ENCODE peak calls at places on chromosomes 7 and 10, in six cellular contexts. Z is neural crest cell, D is GM06990, B is ovary, W is fibroblast of mammary gland, E is PC-3. L is an unnamed sample.

GRCh38 chr7:138603549-138604324 is 97.4 kb downstream of the SVOPL start:
- DNase-seq in E (no peak), B (no peak), D (no peak), W (peak; percentile 6), Z (no peak), L (no peak)

GRCh38 chr10:113983552-113983951 is 60.1 kb upstream of the ADRB1 start:
- DNase-seq in D (no peak), B (no peak), E (no peak), Z (no peak), W (no peak), L (no peak)

GRCh38 chr7:87564290-87564963 is 36.3 kb downstream of the ABCB1 start:
- DNase-seq in D (no peak), W (peak; percentile 6), Z (peak; percentile 1), E (peak; percentile 55), B (no peak), L (no peak)

GRCh38 chr7:131623154-131623553 is 66.7 kb upstream of the PODXL start:
- DNase-seq in Z (no peak), D (no peak), E (no peak), B (no peak), W (no peak), L (no peak)

GRCh38 chr10:110273474-110273873 is 31.2 kb downstream of the SMNDC1 start:
- DNase-seq in E (peak; percentile 35), B (peak; percentile 62), Z (no peak), D (no peak), W (peak; percentile 88), L (peak; percentile 86)

GRCh38 chr7:157397751-157398691 is 61.2 kb downstream of the DNAJB6 start:
- DNase-seq in E (peak; percentile 65), B (no peak), Z (peak; percentile 29), W (peak; percentile 60), D (no peak), L (no peak)

GRCh38 chr7:32179567-32179966 is 109.4 kb upstream of the PDE1C start:
- DNase-seq in E (peak; percentile 46), W (peak; percentile 19), D (no peak), Z (no peak), B (no peak), L (no peak)

GRCh38 chr10:91590904-91591791 is 41.7 kb downstream of the PPP1R3C start:
- DNase-seq in B (peak; percentile 58), W (peak; percentile 63), E (peak; percentile 84), D (no peak), Z (no peak), L (no peak)

GRCh38 chr7:38411404-38411803 is 138.0 kb upstream of the TARP start:
- DNase-seq in E (peak; percentile 32), Z (no peak), B (no peak), D (no peak), W (peak; percentile 24), L (no peak)

GRCh38 chr10:101558206-101558605 is 29.9 kb downstream of the POLL start:
- DNase-seq in D (no peak), W (no peak), B (no peak), E (no peak), Z (no peak), L (no peak)

GRCh38 chr10:102347236-102347828 is 48.2 kb upstream of the NFKB2 start:
- DNase-seq in Z (peak; percentile 13), B (no peak), E (peak; percentile 49), D (no peak), W (peak; percentile 53), L (no peak)

GRCh38 chr10:25294032-25294926 is 119.5 kb downstream of the GPR158 start:
- DNase-seq in Z (no peak), B (no peak), W (peak; percentile 5), E (peak; percentile 75), D (no peak), L (no peak)

GRCh38 chr10:32988604-32989003 is 30.6 kb upstream of the ITGB1 start:
- DNase-seq in Z (no peak), E (no peak), B (no peak), D (no peak), W (peak; percentile 54), L (no peak)

GRCh38 chr10:600234-600633 is 89.2 kb downstream of the DIP2C start:
- DNase-seq in Z (no peak), B (no peak), D (no peak), W (no peak), E (no peak), L (no peak)

GRCh38 chr7:149825567-149826343 is 12.4 kb upstream of the ZNF862 start:
- DNase-seq in D (no peak), Z (no peak), E (no peak), B (no peak), W (no peak), L (no peak)

GRCh38 chr10:30294506-30295280 is 54.4 kb downstream of the MTPAP start:
- DNase-seq in W (peak; percentile 6), E (no peak), Z (no peak), B (no peak), D (no peak), L (no peak)

GRCh38 chr7:143372070-143372469 is 9.1 kb upstream of the ZYX start:
- DNase-seq in D (no peak), E (peak; percentile 81), W (no peak), Z (no peak), B (no peak), L (peak; percentile 72)

GRCh38 chr10:21329995-21330627 is 195.4 kb downstream of the SKIDA1 start:
- DNase-seq in E (peak; percentile 79), W (peak; percentile 92), D (no peak), B (no peak), Z (no peak), L (no peak)

GRCh38 chr10:132428486-132428885 is 31.5 kb downstream of the PWWP2B start:
- DNase-seq in W (no peak), E (no peak), D (no peak), Z (no peak), B (no peak), L (no peak)

GRCh38 chr7:18467011-18467410 is 28.5 kb upstream of the HDAC9 start:
- DNase-seq in E (no peak), W (no peak), D (no peak), B (no peak), Z (no peak), L (no peak)

GRCh38 chr10:106608101-106608500 is 556.4 kb downstream of the SORCS1 start:
- DNase-seq in B (no peak), Z (no peak), E (no peak), D (no peak), W (peak; percentile 57), L (no peak)

GRCh38 chr7:36875794-36876193 is 151.5 kb upstream of the AOAH start:
- DNase-seq in D (no peak), Z (no peak), W (no peak), B (no peak), E (no peak), L (no peak)

GRCh38 chr10:72567421-72567820 is 58.5 kb downstream of the MICU1 start:
- DNase-seq in W (peak; percentile 24), E (peak; percentile 84), B (no peak), D (no peak), Z (no peak), L (no peak)

GRCh38 chr7:140654661-140655060 is 14.0 kb upstream of the DENND2A start:
- DNase-seq in D (no peak), E (no peak), W (no peak), Z (no peak), B (peak; percentile 6), L (peak; percentile 21)

GRCh38 chr7:46385662-46386309 is 464.7 kb upstream of the IGFBP3 start:
- DNase-seq in Z (no peak), B (no peak), D (no peak), E (peak; percentile 94), W (peak; percentile 98), L (no peak)

GRCh38 chr7:157125376-157126223 is 13.1 kb upstream of the UBE3C start:
- DNase-seq in D (no peak), B (no peak), Z (no peak), E (no peak), W (no peak), L (no peak)

GRCh38 chr7:519974-520458 is 370 bp upstream of the PDGFA start:
- DNase-seq in B (no peak), Z (peak; percentile 33), W (peak; percentile 34), E (peak; percentile 57), D (peak; percentile 53), L (no peak)

GRCh38 chr7:133794490-133794889 is 332.6 kb upstream of the LRGUK start:
- DNase-seq in Z (no peak), D (no peak), W (peak; percentile 44), E (no peak), B (no peak), L (no peak)

GRCh38 chr7:133786401-133786937 is 340.7 kb upstream of the LRGUK start:
- DNase-seq in E (no peak), B (no peak), Z (no peak), D (no peak), W (no peak), L (no peak)

GRCh38 chr7:133795061-133795460 is 332.1 kb upstream of the LRGUK start:
- DNase-seq in B (no peak), Z (no peak), D (no peak), W (peak; percentile 21), E (no peak), L (no peak)

GRCh38 chr7:133790911-133791310 is 336.2 kb upstream of the LRGUK start:
- DNase-seq in B (no peak), W (no peak), D (no peak), Z (no peak), E (no peak), L (no peak)

DNA sequence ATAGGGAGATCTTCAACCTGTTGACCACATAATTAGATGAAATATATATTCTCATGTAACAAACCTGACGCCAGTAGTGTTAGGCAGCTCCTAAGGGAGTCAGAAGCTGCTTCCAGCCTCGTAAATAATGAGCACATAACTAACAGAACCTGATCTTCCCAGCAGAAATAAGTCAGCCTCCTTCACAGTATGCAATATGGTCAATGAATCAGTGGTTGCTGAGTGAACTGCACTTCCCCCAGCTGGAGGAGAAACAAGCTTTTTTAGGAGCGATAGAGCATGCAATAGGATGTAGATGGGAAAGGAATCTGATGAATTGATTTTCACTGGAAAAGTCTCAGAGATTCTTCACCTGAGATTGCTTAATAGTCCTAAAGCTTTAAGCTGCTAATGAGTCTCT is 337.2 kb upstream of the LRGUK start:
- DNase-seq in D (no peak), B (no peak), E (peak; percentile 66), W (no peak), Z (no peak), L (no peak)
- TF ChIP-seq CTCF in D (no peak), B (no peak), E (peak; percentile 23), W (no peak), Z (no peak), L (no peak)

GRCh38 chr10:118827466-118828155 is 72.8 kb upstream of the CACUL1 start:
- DNase-seq in B (no peak), W (no peak), Z (no peak), D (no peak), E (no peak), L (no peak)
- TF ChIP-seq CTCF in B (no peak), W (peak; percentile 34), Z (peak; percentile 45), D (peak; percentile 43), E (peak; percentile 59), L (peak; percentile 33)

GRCh38 chr7:100418930-100419659 is 9.4 kb downstream of the ZCWPW1 start:
- DNase-seq in B (no peak), Z (no peak), E (no peak), D (no peak), W (no peak), L (no peak)
- TF ChIP-seq CTCF in B (no peak), Z (peak; percentile 25), E (no peak), D (no peak), W (no peak), L (no peak)

DNA sequence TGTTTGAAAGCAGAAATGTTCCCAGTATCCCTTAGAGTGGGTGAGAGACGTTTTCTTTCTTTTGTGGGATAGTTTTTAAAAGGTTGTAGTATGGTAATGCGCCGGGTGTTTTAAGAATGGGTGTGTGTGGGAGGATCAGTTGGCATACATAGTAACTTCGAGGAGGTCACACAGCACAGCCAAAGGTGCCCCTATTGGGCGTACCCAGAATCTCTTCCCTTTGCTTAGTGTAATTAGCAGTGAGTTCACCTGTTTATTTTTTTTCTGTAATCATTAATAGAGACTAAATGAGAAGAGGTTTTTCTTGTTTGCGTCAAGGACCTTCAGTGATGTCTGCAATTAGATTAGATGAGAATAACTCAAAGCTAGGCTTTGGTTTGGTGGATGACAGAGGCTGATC is 1.5 kb downstream of the PLEKHA8 start:
- DNase-seq in D (no peak), W (no peak), B (no peak), Z (no peak), E (no peak), L (no peak)
- TF ChIP-seq CTCF in D (peak; percentile 10), W (no peak), B (no peak), Z (no peak), E (peak; percentile 22), L (no peak)

L was measured in CD14-positive monocyte.